ENCODE peak calls at places on chromosomes 16 and 17, in eight cellular contexts. E, R, T, K, Z, X, H and B are unnamed samples.

GRCh38 chr16:10616744-10617640 is 36.6 kb upstream of the EMP2 start:
- DNase-seq in E (peak), R (peak), T (no peak), K (peak), Z (no peak), X (no peak), H (no peak), B (no peak)

GRCh38 chr17:38869647-38870258 is at the start of gene LASP1:
- DNase-seq in E (peak), R (peak), T (peak), K (peak), Z (peak), X (no peak), H (peak), B (peak)

GRCh38 chr16:64952177-64952576 is 169.7 kb downstream of the CDH11 start:
- DNase-seq in E (no peak), R (peak), T (no peak), K (no peak), Z (no peak), X (no peak), H (no peak), B (no peak)

GRCh38 chr16:57976331-57976796 is 5.4 kb upstream of the CNGB1 start:
- DNase-seq in E (no peak), R (peak), T (no peak), K (no peak), Z (no peak), X (no peak), H (no peak), B (no peak)

GRCh38 chr16:66273036-66273435 is 93.5 kb upstream of the CDH5 start:
- DNase-seq in E (no peak), R (no peak), T (no peak), K (no peak), Z (no peak), X (no peak), H (no peak), B (no peak)

GRCh38 chr17:79930077-79930785 is 91.0 kb upstream of the CBX4 start:
- DNase-seq in E (no peak), R (peak), T (no peak), K (no peak), Z (no peak), X (no peak), H (no peak), B (no peak)

GRCh38 chr17:47620503-47621245 is 29.0 kb upstream of the KPNB1 start:
- DNase-seq in E (no peak), R (no peak), T (no peak), K (no peak), Z (no peak), X (peak), H (no peak), B (no peak)

GRCh38 chr17:68605914-68606313 is 4.7 kb upstream of the FAM20A start:
- DNase-seq in E (no peak), R (no peak), T (no peak), K (no peak), Z (no peak), X (no peak), H (no peak), B (no peak)

GRCh38 chr17:74442670-74443515 is 11.0 kb downstream of the GPRC5C start:
- DNase-seq in E (peak), R (peak), T (no peak), K (peak), Z (no peak), X (peak), H (no peak), B (peak)

GRCh38 chr16:3879887-3880564 is 487 bp downstream of the CREBBP start:
- DNase-seq in E (no peak), R (peak), T (peak), K (peak), Z (peak), X (no peak), H (peak), B (peak)

GRCh38 chr17:55676274-55676673 is 46.4 kb downstream of the TMEM100 start:
- DNase-seq in E (no peak), R (no peak), T (no peak), K (no peak), Z (no peak), X (no peak), H (no peak), B (no peak)

GRCh38 chr16:1333149-1333812 is at the start of gene BAIAP3:
- DNase-seq in E (no peak), R (peak), T (peak), K (no peak), Z (peak), X (no peak), H (no peak), B (no peak)

GRCh38 chr17:75835315-75835987 is 8.8 kb downstream of the UNC13D start:
- DNase-seq in E (no peak), R (peak), T (no peak), K (peak), Z (no peak), X (no peak), H (no peak), B (no peak)

GRCh38 chr17:68906638-68907037 is 48.6 kb downstream of the ABCA8 start:
- DNase-seq in E (no peak), R (peak), T (no peak), K (no peak), Z (no peak), X (no peak), H (no peak), B (no peak)

GRCh38 chr16:12502671-12503070 is 301.0 kb downstream of the CPPED1 start:
- DNase-seq in E (no peak), R (no peak), T (no peak), K (peak), Z (no peak), X (no peak), H (no peak), B (no peak)

GRCh38 chr17:39782481-39782880 is 44.7 kb downstream of the GRB7 start:
- DNase-seq in E (no peak), R (peak), T (no peak), K (no peak), Z (no peak), X (peak), H (no peak), B (no peak)

GRCh38 chr17:64066709-64067108 is 46.3 kb upstream of the ICAM2 start:
- DNase-seq in E (no peak), R (no peak), T (no peak), K (no peak), Z (peak), X (no peak), H (no peak), B (no peak)

GRCh38 chr16:68642436-68643064 is 2.6 kb upstream of the CDH3 start:
- DNase-seq in E (no peak), R (peak), T (no peak), K (no peak), Z (no peak), X (no peak), H (no peak), B (no peak)

GRCh38 chr16:87582221-87582965 is 19.9 kb upstream of the JPH3 start:
- DNase-seq in E (no peak), R (peak), T (no peak), K (no peak), Z (no peak), X (no peak), H (no peak), B (no peak)

GRCh38 chr16:70407811-70408274 is 31.1 kb downstream of the ST3GAL2 start:
- DNase-seq in E (no peak), R (no peak), T (no peak), K (no peak), Z (no peak), X (no peak), H (no peak), B (no peak)

GRCh38 chr16:72199938-72200337 is 28.0 kb upstream of the PMFBP1 start:
- DNase-seq in E (no peak), R (no peak), T (no peak), K (no peak), Z (no peak), X (no peak), H (no peak), B (no peak)

GRCh38 chr17:73956595-73957465 is 246.6 kb upstream of the RPL38 start:
- DNase-seq in E (peak), R (peak), T (peak), K (peak), Z (peak), X (no peak), H (peak), B (peak)

GRCh38 chr16:83619381-83620150 is 188.2 kb upstream of the HSBP1 start:
- DNase-seq in E (no peak), R (no peak), T (no peak), K (no peak), Z (no peak), X (no peak), H (no peak), B (no peak)

GRCh38 chr17:40303706-40304450 is 5.1 kb upstream of the RARA start:
- DNase-seq in E (no peak), R (peak), T (no peak), K (peak), Z (no peak), X (no peak), H (no peak), B (no peak)

GRCh38 chr17:1783834-1784611 is 22.2 kb downstream of the SERPINF1 start:
- DNase-seq in E (no peak), R (peak), T (no peak), K (no peak), Z (no peak), X (no peak), H (no peak), B (peak)

GRCh38 chr16:28041615-28042014 is 21.9 kb downstream of the GSG1L start:
- DNase-seq in E (no peak), R (no peak), T (no peak), K (no peak), Z (no peak), X (no peak), H (no peak), B (no peak)